ENCODE peak calls at places on chromosomes 5 and 9, in four cellular contexts. L is K562, Y is HepG2, T is GM12878. H is an unnamed sample.

GRCh38 chr9:129864991-129865647 is 29.9 kb downstream of the USP20 start:
- DNase-seq in L (peak), T (no peak), Y (no peak), H (no peak)

GRCh38 chr5:125453011-125453410 is 706.6 kb upstream of the ZNF608 start:
- DNase-seq in Y (no peak), T (no peak), L (no peak), H (no peak)

GRCh38 chr5:72067682-72068470 is 39.4 kb upstream of the MAP1B start:
- DNase-seq in Y (no peak), T (no peak), L (peak), H (peak)

GRCh38 chr5:103178167-103178566 is 58.1 kb downstream of the PPIP5K2 start:
- DNase-seq in L (no peak), T (no peak), Y (no peak), H (peak)

GRCh38 chr9:84862786-84863185 is 193.3 kb downstream of the NTRK2 start:
- DNase-seq in T (no peak), L (no peak), Y (no peak), H (peak)

GRCh38 chr5:149264432-149265069 is 7.1 kb upstream of the AFAP1L1 start:
- DNase-seq in Y (peak), T (no peak), L (peak), H (no peak)

GRCh38 chr5:125093776-125094175 is 347.3 kb upstream of the ZNF608 start:
- DNase-seq in Y (no peak), T (no peak), L (no peak), H (peak)

GRCh38 chr9:27548055-27548741 is 18.6 kb upstream of the MOB3B start:
- DNase-seq in L (peak), Y (no peak), T (no peak), H (no peak)

GRCh38 chr5:172778223-172778814 is 7.3 kb upstream of the DUSP1 start:
- DNase-seq in T (no peak), Y (peak), L (peak), H (peak)

GRCh38 chr5:59020611-59021285 is 437.9 kb downstream of the RAB3C start:
- DNase-seq in T (no peak), Y (no peak), L (no peak), H (no peak)

GRCh38 chr5:13218518-13218917 is 726.0 kb downstream of the DNAH5 start:
- DNase-seq in T (no peak), L (no peak), Y (no peak), H (peak)

GRCh38 chr5:23147625-23148024 is 294.5 kb upstream of the CDH12 start:
- DNase-seq in L (no peak), Y (no peak), T (no peak), H (no peak)

GRCh38 chr5:133706732-133707430 is 94.5 kb upstream of the FSTL4 start:
- DNase-seq in Y (no peak), T (no peak), L (no peak), H (no peak)

GRCh38 chr5:77294212-77294611 is 83.7 kb downstream of the PDE8B start:
- DNase-seq in Y (no peak), L (no peak), T (peak), H (no peak)

GRCh38 chr5:146662229-146662628 is 146.2 kb upstream of the GPR151 start:
- DNase-seq in L (peak), T (no peak), Y (peak), H (peak)

DNA sequence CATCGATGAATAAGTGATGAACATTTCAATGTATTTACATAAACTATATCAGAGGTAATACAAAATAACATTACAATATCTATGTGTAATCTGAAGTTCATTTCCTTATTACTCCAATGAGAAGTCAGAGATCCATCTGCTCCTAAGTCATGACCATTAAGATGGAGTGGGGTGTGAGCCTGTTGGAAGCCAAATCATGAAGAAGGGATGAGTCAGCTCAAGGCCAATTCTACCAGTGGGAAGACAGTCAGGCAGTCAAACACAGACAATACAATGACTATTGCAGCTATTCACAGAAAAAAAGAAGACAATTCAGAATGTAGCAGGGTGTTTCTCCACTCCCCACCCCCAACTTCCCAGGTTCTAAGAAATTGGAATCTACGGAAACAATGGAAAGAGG is 155.0 kb downstream of the NFIB start:
- DNase-seq in L (peak), T (no peak), Y (no peak), H (peak)
- TF ChIP-seq POLR2AphosphoS2 in L (no peak), T (no peak), Y (no peak), H (no peak)

GRCh38 chr9:107830479-107830878 is 340.9 kb upstream of the KLF4 start:
- DNase-seq in T (no peak), L (no peak), Y (no peak), H (no peak)
- TF ChIP-seq POLR2AphosphoS2 in T (no peak), L (no peak), Y (no peak), H (no peak)

DNA sequence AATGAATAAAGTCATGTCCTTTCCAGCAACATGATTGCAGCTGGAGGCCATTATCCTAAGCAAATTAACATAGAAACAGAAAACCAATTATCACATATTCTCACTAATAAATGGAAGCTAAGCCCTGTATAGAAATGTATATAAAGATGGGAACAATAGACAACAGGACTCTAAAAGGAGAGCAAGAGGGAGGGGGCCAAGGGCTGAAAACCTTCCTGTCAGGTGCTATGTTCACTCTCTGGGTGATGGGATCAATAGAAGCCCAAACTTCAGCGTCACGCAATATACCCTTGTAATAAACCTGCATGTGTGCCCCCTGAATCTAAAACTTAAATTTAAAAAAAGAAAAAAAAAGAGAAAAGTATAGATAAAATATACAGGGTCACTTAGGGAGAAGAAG is 163.7 kb upstream of the ACO1 start:
- DNase-seq in T (no peak), Y (no peak), L (no peak), H (no peak)
- TF ChIP-seq POLR2AphosphoS2 in T (no peak), Y (no peak), L (no peak), H (no peak)

DNA sequence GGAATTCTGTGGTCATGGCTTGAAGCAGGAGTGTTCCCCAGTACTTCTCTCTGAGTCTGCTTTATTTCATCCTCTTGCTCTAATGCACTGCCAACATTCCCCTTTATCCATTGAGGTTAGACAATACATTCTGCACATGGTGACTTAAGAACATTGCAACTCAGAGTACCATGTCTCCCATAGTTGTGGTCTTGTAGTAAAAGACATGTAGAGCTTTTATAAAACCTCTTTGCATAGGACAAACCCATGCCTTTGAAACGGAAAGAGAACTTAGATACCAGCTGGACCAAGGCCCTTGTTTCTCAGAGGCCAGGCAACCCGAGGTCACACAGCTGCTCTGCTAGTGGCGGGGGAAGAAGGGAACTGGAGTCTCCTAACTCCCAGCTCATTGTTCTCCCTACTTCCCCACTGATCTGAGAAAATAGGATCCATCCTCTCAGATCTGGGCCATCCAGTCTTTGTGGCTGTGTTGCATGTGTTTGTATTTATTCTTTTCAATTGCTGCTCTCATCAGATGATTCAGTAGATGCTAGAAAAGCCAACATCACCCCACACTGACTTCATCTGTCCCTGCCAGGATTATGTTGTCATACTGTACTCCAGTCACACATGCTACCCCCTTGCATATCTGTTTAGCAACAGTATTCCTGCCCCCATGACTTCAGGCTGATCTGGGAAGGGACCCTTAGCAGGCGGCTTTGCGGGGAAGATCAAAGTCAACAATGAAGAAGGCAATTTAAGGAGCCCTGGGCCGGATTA is 236.9 kb downstream of the SAXO1 start:
- DNase-seq in Y (no peak), T (no peak), L (no peak), H (no peak)
- TF ChIP-seq POLR2AphosphoS2 in Y (no peak), T (no peak), L (no peak), H (no peak)

GRCh38 chr5:55820488-55820887 is 30.7 kb upstream of the IL31RA start:
- DNase-seq in L (no peak), Y (no peak), T (no peak), H (no peak)

GRCh38 chr5:55821731-55822512 is 29.2 kb upstream of the IL31RA start:
- DNase-seq in T (no peak), L (no peak), Y (no peak), H (peak)

GRCh38 chr5:55816342-55816741 is 34.8 kb upstream of the IL31RA start:
- DNase-seq in L (no peak), T (no peak), Y (no peak), H (peak)

DNA sequence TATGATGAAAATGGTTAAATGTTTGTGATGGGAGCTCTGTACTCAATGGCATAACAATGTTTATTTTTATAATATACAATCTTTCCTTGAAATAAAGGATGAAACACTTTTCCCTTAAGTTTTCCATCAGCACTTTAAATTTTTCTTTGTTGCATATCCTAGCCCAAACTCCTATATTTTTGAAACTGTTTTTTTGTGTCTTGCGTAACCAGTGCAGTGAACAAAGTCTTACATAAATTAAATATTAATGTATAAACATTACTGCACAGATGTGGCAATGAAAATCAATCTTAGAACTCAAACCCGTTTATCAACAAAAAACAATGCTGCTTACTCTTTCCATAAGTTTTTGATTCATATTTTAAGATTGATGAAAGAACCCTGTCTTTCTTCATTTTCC is 34.1 kb upstream of the IL31RA start:
- DNase-seq in Y (no peak), T (no peak), L (no peak), H (no peak)
- TF ChIP-seq POLR2AphosphoS2 in Y (no peak), T (no peak), L (no peak), H (no peak)

GRCh38 chr5:159319363-159319762 is 10.9 kb downstream of the IL12B start:
- DNase-seq in L (no peak), Y (no peak), T (no peak), H (no peak)

GRCh38 chr5:159318448-159318847 is 11.8 kb downstream of the IL12B start:
- DNase-seq in Y (no peak), T (no peak), L (no peak), H (no peak)

GRCh38 chr5:159317849-159318248 is 12.4 kb downstream of the IL12B start:
- DNase-seq in L (no peak), T (no peak), Y (no peak), H (no peak)

GRCh38 chr5:159319822-159320221 is 10.5 kb downstream of the IL12B start:
- DNase-seq in Y (no peak), T (no peak), L (no peak), H (no peak)

DNA sequence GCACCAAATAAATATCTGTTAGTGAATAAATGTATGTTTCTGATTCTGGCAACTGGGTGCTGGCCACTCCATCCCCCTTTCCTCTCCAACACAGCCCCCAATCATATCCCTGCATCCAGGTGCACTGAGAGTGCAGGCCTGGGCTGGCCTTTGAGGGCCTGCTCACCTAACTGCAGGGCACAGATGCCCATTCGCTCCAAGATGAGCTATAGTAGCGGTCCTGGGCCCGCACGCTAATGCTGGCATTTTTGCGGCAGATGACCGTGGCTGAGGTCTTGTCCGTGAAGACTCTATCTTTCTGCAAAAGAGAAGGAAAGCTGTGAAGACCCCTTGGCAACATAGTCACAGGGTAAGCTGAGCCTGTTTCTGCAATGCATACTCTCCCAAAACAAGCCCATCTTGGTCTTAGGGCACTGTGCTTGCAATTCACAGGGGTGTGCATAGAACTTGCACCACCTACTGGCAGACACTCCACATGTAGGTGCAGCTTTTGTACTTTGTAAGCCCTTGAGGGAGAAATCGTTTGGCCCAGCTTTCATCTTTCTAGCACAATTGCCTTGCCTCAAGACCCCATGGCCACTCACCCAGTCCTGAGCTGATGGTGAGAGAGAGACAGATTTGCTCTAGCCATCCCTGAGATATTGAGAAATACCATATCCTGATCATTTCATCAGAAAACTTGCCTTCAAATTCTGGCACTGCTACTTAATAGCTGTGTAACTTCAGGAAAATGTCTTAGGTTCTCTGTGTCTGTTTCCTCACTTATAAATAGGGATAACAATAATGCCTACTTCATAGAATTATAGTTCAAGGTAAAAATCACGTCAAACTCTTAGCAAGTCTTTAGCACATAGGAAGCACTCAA is 13.5 kb downstream of the IL12B start:
- DNase-seq in Y (peak), L (peak), T (no peak), H (peak)
- TF ChIP-seq POLR2AphosphoS2 in Y (no peak), L (no peak), T (no peak), H (no peak)

GRCh38 chr9:113397077-113397696 is 3.9 kb downstream of the ALAD start:
- DNase-seq in L (peak), Y (no peak), T (no peak), H (no peak)

GRCh38 chr9:113398796-113399195 is 2.3 kb downstream of the ALAD start:
- DNase-seq in L (no peak), T (no peak), Y (no peak), H (no peak)

GRCh38 chr9:113393281-113393680 is 7.8 kb downstream of the ALAD start:
- DNase-seq in L (no peak), T (no peak), Y (no peak), H (no peak)

GRCh38 chr9:113391917-113392316 is 9.2 kb downstream of the ALAD start:
- DNase-seq in L (no peak), T (no peak), Y (no peak), H (no peak)

GRCh38 chr9:113395000-113395861 is 5.9 kb downstream of the ALAD start:
- DNase-seq in T (no peak), L (no peak), Y (peak), H (no peak)
- TF ChIP-seq POLR2AphosphoS2 in T (no peak), L (no peak), Y (no peak), H (no peak)